ENCODE peak calls at places on chromosomes 13 and 19, in ten cellular contexts. I is heart right ventricle, Z is heart left ventricle, H is SJCRH30, W is ovary, Y is esophagus squamous epithelium, L is lower lobe of right lung, P is A549, V is right atrium auricular region, O is uterus. F is an unnamed sample. For H3K9me3, the result is how much of the 10 kb centered on the place peaks cover.

GRCh38 chr13:85347251-85347650 is 452.0 kb downstream of the SLITRK6 start:
- DNase-seq in Y (no peak), P (no peak), W (no peak), Z (no peak), O (no peak), H (no peak), L (no peak), I (no peak), V (no peak), F (no peak)

GRCh38 chr19:48524728-48525127 is 13.1 kb upstream of the LMTK3 start:
- DNase-seq in L (no peak), V (no peak), Z (no peak), Y (no peak), H (no peak), W (no peak), P (no peak), O (no peak), I (no peak), F (no peak)

GRCh38 chr13:33676045-33676699 is 141.8 kb upstream of the RFC3 start:
- DNase-seq in O (no peak), V (no peak), W (no peak), P (no peak), H (peak), I (peak), Z (no peak), Y (no peak), L (no peak), F (no peak)

GRCh38 chr13:98415326-98416070 is 161.4 kb downstream of the STK24 start:
- DNase-seq in Y (no peak), P (no peak), I (no peak), O (no peak), V (no peak), W (no peak), L (no peak), Z (no peak), H (no peak), F (no peak)

GRCh38 chr19:40154121-40154680 is 37.0 kb upstream of the MAP3K10 start:
- DNase-seq in O (no peak), P (no peak), V (no peak), Y (no peak), Z (no peak), I (no peak), L (no peak), W (no peak), H (no peak), F (no peak)

GRCh38 chr13:102405499-102406079 is 3.7 kb upstream of the FGF14 start:
- DNase-seq in H (peak), V (no peak), L (no peak), W (no peak), O (no peak), P (no peak), Y (no peak), Z (no peak), I (no peak), F (no peak)

GRCh38 chr13:32881074-32881791 is 135.0 kb upstream of the KL start:
- DNase-seq in P (no peak), I (no peak), H (peak), W (no peak), Z (no peak), Y (no peak), V (no peak), O (peak), L (no peak), F (no peak)

GRCh38 chr13:40430234-40430633 is 236.2 kb downstream of the FOXO1 start:
- DNase-seq in P (no peak), I (no peak), O (peak), H (peak), Z (no peak), V (no peak), Y (no peak), L (no peak), W (no peak), F (no peak)

DNA sequence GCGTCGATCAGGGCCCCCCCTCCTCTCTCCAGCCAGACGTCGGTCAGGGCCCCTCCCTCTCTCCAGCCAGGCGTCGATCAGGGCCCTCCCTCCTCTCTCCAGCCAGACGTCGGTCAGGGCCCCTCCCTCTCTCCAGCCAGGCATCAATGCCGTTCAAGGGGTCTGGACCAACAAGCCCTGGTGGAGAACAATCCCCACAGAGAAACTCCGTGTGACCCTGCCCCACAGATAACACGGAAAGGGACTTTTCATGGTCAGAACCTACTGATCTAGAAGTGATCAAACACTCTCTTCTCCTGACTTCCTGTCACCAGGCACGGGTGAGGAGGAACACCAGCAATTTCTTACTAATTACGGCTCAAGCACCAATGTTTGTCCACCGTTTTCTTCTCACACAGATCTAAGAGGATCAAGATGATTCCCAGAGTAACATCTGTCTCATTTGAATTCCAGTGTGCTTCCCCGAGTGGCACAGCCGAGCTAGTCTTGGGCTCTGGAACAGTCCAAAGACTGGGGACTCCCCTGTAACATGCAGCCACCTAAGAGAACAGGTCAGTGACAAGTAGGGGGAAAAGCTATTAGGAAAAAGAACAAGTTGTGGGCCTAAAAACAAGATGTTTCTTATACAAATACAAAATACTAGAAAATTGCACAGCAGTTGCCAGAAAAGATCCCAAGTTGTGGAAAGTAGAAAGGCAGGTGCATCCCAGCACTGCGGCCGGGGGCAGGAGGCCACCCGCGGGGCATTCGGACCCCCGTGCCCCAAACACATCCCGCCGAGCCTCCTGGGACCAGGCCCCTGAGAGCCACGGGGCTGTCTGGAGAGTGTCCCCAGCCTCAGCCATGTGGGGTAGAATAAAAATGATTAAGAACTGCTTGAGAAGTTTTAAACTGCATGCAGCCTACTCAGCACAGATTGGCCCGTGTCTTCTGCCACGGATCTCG is 11.7 kb downstream of the RASA3 start:
- DNase-seq in L (no peak), P (no peak), W (no peak), I (no peak), Z (no peak), Y (no peak), H (no peak), V (no peak), O (no peak), F (no peak)
- H3K27ac ChIP-seq in L (peak), P (peak), W (no peak), I (peak), Z (peak), Y (peak), H (no peak), V (peak), O (peak), F (no peak)

GRCh38 chr13:22848539-22849052 is 332.2 kb upstream of the SGCG start:
- DNase-seq in P (no peak), W (no peak), H (peak), V (no peak), I (no peak), Z (no peak), O (no peak), L (no peak), Y (no peak), F (peak)
- H3K4me3 ChIP-seq in P (no peak), W (no peak), H (peak), V (no peak), I (no peak), Z (no peak), O (no peak), L (no peak), Y (no peak), F (no peak)

GRCh38 chr19:56864443-56865125 is 24.1 kb upstream of the PEG3 start:
- DNase-seq in O (no peak), V (no peak), Z (no peak), Y (no peak), H (no peak), P (no peak), W (no peak), I (no peak), L (no peak), F (no peak)

GRCh38 chr19:56873493-56873892 is 33.0 kb upstream of the PEG3 start:
- DNase-seq in P (no peak), V (no peak), W (no peak), O (no peak), Z (no peak), I (no peak), H (no peak), L (no peak), Y (no peak), F (no peak)

GRCh38 chr19:56866563-56866962 is 26.0 kb upstream of the PEG3 start:
- DNase-seq in P (no peak), W (peak), L (no peak), O (peak), Y (no peak), V (no peak), H (no peak), I (no peak), Z (no peak), F (no peak)

GRCh38 chr19:56869886-56870285 is 29.4 kb upstream of the PEG3 start:
- DNase-seq in L (no peak), H (no peak), Z (no peak), V (no peak), Y (no peak), W (no peak), P (no peak), O (no peak), I (no peak), F (no peak)

GRCh38 chr19:56868446-56868845 is 27.9 kb upstream of the PEG3 start:
- DNase-seq in I (no peak), W (no peak), V (no peak), H (no peak), Z (no peak), P (no peak), Y (no peak), L (no peak), O (no peak), F (no peak)
- H3K9me3 ChIP-seq in I (under half), W (under half), V (under half), H (under half), Z (under half), P (half or more), Y (under half), L (under half), O (under half), F (under half)

GRCh38 chr19:2846180-2846935 is 5.1 kb downstream of the ZNF555 start:
- DNase-seq in Z (no peak), I (no peak), P (no peak), W (no peak), O (no peak), L (no peak), Y (no peak), V (no peak), H (peak), F (no peak)
- H3K27ac ChIP-seq in Z (no peak), I (no peak), P (no peak), W (no peak), O (no peak), L (no peak), Y (no peak), V (no peak), H (peak), F (no peak)

GRCh38 chr19:18419699-18420460 is 682 bp downstream of the SSBP4 start:
- DNase-seq in I (no peak), P (no peak), H (peak), W (peak), Y (no peak), L (peak), O (peak), Z (peak), V (no peak), F (no peak)

GRCh38 chr19:18417250-18418033 is 1.8 kb upstream of the SSBP4 start:
- DNase-seq in W (peak), H (peak), O (peak), V (peak), L (peak), P (no peak), Y (no peak), I (peak), Z (peak), F (no peak)

GRCh38 chr19:18418034-18418724 is 1.0 kb upstream of the SSBP4 start:
- DNase-seq in P (no peak), O (no peak), W (peak), I (no peak), H (no peak), V (no peak), Y (no peak), L (peak), Z (no peak), F (no peak)

GRCh38 chr19:18419195-18419698 is at the start of gene SSBP4:
- DNase-seq in L (peak), Y (no peak), O (peak), P (no peak), I (peak), H (peak), Z (peak), W (peak), V (no peak), F (no peak)

DNA sequence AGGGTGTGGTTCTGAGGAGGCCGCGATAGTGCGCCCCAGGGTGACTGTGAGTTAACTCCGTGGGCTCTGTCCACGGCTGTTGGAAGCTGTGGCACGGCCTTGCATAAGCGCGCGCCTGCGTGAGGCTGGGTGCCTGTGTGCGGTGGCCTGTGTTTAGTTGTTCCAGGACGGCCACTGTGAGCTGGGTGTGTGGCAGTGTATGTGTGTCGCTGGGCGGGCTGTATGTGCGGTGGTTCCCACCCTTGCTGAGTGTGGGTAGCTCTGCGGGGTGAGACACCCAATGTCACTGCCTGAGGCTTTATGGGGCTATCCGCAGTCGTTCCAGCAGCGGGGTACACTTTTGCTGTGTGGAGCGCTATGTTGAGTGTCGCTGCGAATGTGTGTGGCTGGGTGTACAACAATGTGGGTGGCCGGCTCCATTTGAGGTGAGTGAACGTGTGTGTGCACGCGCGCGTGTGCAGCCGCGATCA is 438 bp upstream of the SSBP4 start:
- DNase-seq in Y (no peak), L (peak), V (peak), Z (peak), W (peak), O (peak), P (no peak), I (peak), H (peak), F (no peak)
- H3K4me3 ChIP-seq in Y (peak), L (peak), V (peak), Z (peak), W (peak), O (peak), P (peak), I (peak), H (peak), F (peak)

GRCh38 chr19:27764186-27764804 is 1448.7 kb downstream of the UQCRFS1 start:
- DNase-seq in O (no peak), I (no peak), H (no peak), V (no peak), W (no peak), Y (no peak), L (no peak), P (no peak), Z (no peak), F (no peak)

GRCh38 chr19:27765397-27765796 is 1447.6 kb downstream of the UQCRFS1 start:
- DNase-seq in Z (no peak), W (no peak), L (no peak), I (no peak), V (peak), O (no peak), P (no peak), Y (no peak), H (no peak), F (no peak)

GRCh38 chr19:27770095-27770494 is 1442.9 kb downstream of the UQCRFS1 start:
- DNase-seq in H (no peak), Y (no peak), P (no peak), O (no peak), V (no peak), W (no peak), Z (no peak), L (no peak), I (no peak), F (no peak)

GRCh38 chr19:27765912-27766725 is 1446.8 kb downstream of the UQCRFS1 start:
- DNase-seq in W (no peak), L (no peak), H (no peak), I (no peak), P (no peak), Y (no peak), Z (no peak), O (no peak), V (peak), F (no peak)

DNA sequence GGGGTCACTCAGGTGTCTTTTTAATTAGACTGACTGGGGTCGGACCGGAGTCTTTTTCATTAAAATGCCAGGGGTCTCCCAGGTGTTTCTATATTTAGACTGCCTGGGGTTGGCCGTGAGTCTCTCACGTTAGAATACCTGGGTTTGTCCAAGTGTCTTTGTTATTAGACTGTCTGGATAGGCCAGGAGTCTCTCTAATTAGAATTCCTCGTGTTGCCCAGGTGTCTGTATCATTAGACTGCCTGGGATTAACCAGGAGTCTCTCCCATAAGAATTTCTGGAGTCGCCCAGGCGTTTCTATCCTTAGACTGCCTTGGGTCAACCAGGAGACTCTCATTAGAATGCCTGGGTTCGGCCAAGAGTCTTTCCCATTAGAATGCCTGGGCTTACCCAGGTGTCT is 1445.7 kb downstream of the UQCRFS1 start:
- DNase-seq in Y (no peak), W (no peak), I (no peak), L (no peak), V (peak), Z (no peak), P (no peak), O (no peak), H (no peak), F (no peak)
- H3K9me3 ChIP-seq in Y (under half), W (under half), I (under half), L (under half), V (under half), Z (under half), P (half or more), O (under half), H (under half), F (under half)

GRCh38 chr19:10736916-10737551 is 19.2 kb downstream of the DNM2 start:
- DNase-seq in Z (no peak), O (no peak), W (no peak), Y (no peak), H (no peak), L (peak), I (no peak), P (no peak), V (no peak), F (no peak)
- H3K27ac ChIP-seq in Z (peak), O (no peak), W (no peak), Y (no peak), H (no peak), L (peak), I (peak), P (no peak), V (peak), F (no peak)

DNA sequence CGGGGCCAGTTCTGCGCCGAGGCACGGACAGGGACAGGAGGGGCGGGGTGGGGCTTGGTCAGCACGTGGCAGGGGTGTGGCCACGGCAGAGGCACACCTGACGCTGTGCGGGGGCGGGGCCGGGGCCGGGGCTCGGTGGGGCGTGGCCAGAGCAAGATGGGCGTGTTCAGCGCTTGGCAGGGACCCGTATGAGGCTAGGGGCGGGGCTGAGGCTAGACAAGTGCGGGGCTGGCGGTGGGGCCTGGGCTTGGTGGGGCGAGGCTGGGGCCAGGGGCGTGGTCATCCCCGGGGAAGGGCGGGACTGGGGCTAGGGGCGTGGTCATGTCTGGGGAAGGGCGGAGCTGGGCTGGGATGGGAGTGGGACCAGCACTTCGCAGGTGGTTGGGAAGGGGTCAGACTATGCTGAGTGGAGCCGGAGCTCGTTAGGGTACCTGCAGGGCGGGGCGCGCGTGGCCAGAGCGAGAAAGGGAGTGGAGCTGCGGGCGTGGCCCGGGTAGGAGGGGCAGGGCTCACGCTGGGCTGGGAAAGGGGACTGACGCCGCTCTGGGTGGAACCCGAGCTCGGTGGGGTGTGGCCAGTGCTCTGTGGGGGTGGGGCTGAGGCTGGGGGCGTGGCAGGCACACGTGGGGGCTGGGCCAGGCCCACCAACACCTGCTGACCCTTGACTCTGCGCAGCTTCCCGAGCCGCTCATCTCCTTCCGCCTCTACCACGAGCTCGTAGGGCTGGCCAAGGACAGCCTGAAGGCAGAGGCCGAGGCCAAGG is 12.8 kb downstream of the POLR2E start:
- DNase-seq in V (no peak), Z (peak), H (peak), L (peak), W (peak), I (no peak), O (no peak), P (peak), Y (no peak), F (no peak)
- H3K4me3 ChIP-seq in V (peak), Z (peak), H (no peak), L (peak), W (no peak), I (no peak), O (no peak), P (peak), Y (peak), F (peak)

DNA sequence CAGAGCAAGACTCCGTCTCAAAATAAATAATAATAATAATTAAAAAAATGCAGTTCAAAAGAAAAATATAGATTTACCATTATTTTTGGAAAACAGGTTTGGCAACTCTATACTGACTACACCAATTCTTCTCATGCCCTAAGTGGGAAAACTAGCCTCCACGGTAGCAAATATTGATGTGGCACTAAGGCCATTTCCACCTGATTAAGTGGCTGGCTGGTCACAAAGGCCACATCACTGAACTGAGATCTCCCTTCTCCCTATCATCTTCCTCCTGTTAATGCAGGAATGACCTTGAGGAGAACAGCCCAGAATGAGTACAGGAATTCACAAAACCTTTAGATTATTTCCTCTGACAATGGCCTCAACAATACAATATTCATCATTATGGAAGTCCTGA is 18.6 kb downstream of the ZNF814 start:
- DNase-seq in I (no peak), Z (no peak), V (no peak), L (no peak), H (no peak), O (no peak), W (no peak), P (no peak), Y (no peak), F (no peak)
- H3K9me3 ChIP-seq in I (half or more), Z (under half), V (half or more), L (half or more), H (under half), O (half or more), W (under half), P (half or more), Y (half or more), F (under half)

F was measured in iPS DF 6.9.